ENCODE peak calls at places on chromosomes 6 and 20, in seven cellular contexts. E is adrenal gland, J is dorsolateral prefrontal cortex, V is retinal pigment epithelial cell, T is PC-3, G is AG04450, Q is stomach. L is an unnamed sample.

GRCh38 chr6:37399795-37400490 is 33.1 kb upstream of the CMTR1 start:
- DNase-seq in G (no peak), Q (no peak), T (no peak), E (no peak), V (no peak), J (no peak), L (no peak)

GRCh38 chr6:144378437-144378836 is 93.3 kb downstream of the UTRN start:
- DNase-seq in Q (no peak), J (no peak), E (peak), V (no peak), T (no peak), G (no peak), L (no peak)

GRCh38 chr6:148440877-148441453 is 98.3 kb downstream of the SASH1 start:
- DNase-seq in J (no peak), G (peak), E (peak), V (peak), Q (peak), T (peak), L (peak)

GRCh38 chr6:12196326-12196936 is 93.7 kb upstream of the EDN1 start:
- DNase-seq in Q (no peak), J (no peak), T (peak), E (no peak), V (peak), G (peak), L (peak)

GRCh38 chr6:57013501-57013900 is 33.0 kb upstream of the KIAA1586 start:
- DNase-seq in Q (no peak), E (no peak), T (peak), G (peak), V (no peak), J (no peak), L (peak)

GRCh38 chr6:41748102-41748477 is 893 bp upstream of the PGC start:
- DNase-seq in V (no peak), Q (no peak), T (no peak), E (no peak), G (no peak), J (no peak), L (no peak)

GRCh38 chr20:37543828-37544227 is 16.2 kb upstream of the BLCAP start:
- DNase-seq in E (peak), V (no peak), T (peak), G (no peak), J (no peak), Q (no peak), L (peak)

GRCh38 chr6:143765422-143766184 is 77.5 kb upstream of the LTV1 start:
- DNase-seq in V (no peak), G (no peak), Q (no peak), T (no peak), E (no peak), J (no peak), L (no peak)

GRCh38 chr6:170112583-170112860 is 178.4 kb downstream of the DLL1 start:
- DNase-seq in Q (peak), J (no peak), V (no peak), G (no peak), T (no peak), E (no peak), L (no peak)

GRCh38 chr20:58378056-58378455 is 11.0 kb upstream of the VAPB start:
- DNase-seq in V (no peak), Q (no peak), J (no peak), T (no peak), G (no peak), E (no peak), L (no peak)

GRCh38 chr6:3749390-3749978 is 2.0 kb downstream of the PXDC1 start:
- DNase-seq in G (no peak), V (no peak), J (no peak), T (peak), Q (peak), E (no peak), L (no peak)

GRCh38 chr6:35014786-35015185 is 125.7 kb downstream of the ANKS1A start:
- DNase-seq in T (peak), Q (no peak), V (no peak), G (no peak), J (no peak), E (no peak), L (peak)

GRCh38 chr6:2917065-2917464 is 14.0 kb upstream of the SERPINB9 start:
- DNase-seq in Q (no peak), T (no peak), E (no peak), G (no peak), J (no peak), V (no peak), L (no peak)

GRCh38 chr6:101585501-101585900 is 192.0 kb downstream of the GRIK2 start:
- DNase-seq in V (no peak), J (no peak), T (peak), G (no peak), E (no peak), Q (no peak), L (no peak)

GRCh38 chr6:111423960-111424846 is 58.8 kb downstream of the REV3L start:
- DNase-seq in J (peak), V (no peak), G (no peak), E (peak), Q (peak), T (peak), L (peak)

GRCh38 chr6:161100072-161100471 is 108.5 kb downstream of the MAP3K4 start:
- DNase-seq in G (no peak), Q (no peak), T (no peak), E (no peak), J (peak), V (no peak), L (no peak)

GRCh38 chr6:161103475-161103874 is 111.9 kb downstream of the MAP3K4 start:
- DNase-seq in E (no peak), V (no peak), G (no peak), T (no peak), J (no peak), Q (no peak), L (no peak)

GRCh38 chr6:161104966-161105365 is 113.4 kb downstream of the MAP3K4 start:
- DNase-seq in G (no peak), V (peak), T (peak), J (no peak), E (no peak), Q (no peak), L (peak)

GRCh38 chr6:161105408-161105807 is 113.8 kb downstream of the MAP3K4 start:
- DNase-seq in V (no peak), T (peak), E (no peak), Q (no peak), G (no peak), J (no peak), L (no peak)

DNA sequence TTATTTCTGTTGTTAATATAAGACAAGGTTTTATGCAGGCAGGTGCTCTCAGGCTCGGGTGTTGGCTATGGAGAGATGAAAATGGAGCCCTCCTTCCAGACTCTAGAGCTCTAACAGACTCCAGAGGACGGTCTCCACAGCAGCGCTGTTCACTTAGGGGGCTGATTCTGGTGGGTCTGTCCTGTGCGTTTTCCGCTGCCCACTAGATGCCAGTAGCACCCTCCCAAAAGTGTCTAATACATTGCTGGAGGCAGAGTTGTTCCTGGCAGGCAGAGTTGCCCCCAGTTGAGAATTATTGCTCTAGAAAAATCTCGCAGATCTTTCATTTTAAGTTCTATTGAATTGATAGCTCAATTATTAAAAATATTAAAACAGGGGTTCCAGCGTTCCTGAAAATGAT is 109.9 kb downstream of the MAP3K4 start:
- DNase-seq in E (no peak), T (no peak), G (no peak), J (no peak), V (no peak), Q (no peak), L (no peak)
- TF ChIP-seq CTCF in E (no peak), T (peak), G (peak), J (peak), V (peak), Q (no peak), L (peak)

GRCh38 chr6:24648276-24648675 is 2.3 kb upstream of the KIAA0319 start:
- DNase-seq in Q (no peak), G (no peak), J (no peak), V (no peak), E (no peak), T (no peak), L (no peak)

GRCh38 chr6:24643925-24644324 is 2.1 kb downstream of the KIAA0319 start:
- DNase-seq in V (no peak), E (no peak), Q (no peak), J (no peak), G (no peak), T (no peak), L (no peak)

GRCh38 chr6:24646771-24647170 is 780 bp upstream of the KIAA0319 start:
- DNase-seq in E (no peak), J (no peak), V (no peak), T (peak), Q (no peak), G (no peak), L (no peak)

GRCh38 chr6:24642061-24642460 is 3.9 kb downstream of the KIAA0319 start:
- DNase-seq in Q (no peak), E (no peak), J (no peak), G (no peak), V (no peak), T (no peak), L (no peak)

GRCh38 chr6:24644377-24644776 is 1.6 kb downstream of the KIAA0319 start:
- DNase-seq in J (no peak), V (no peak), T (no peak), E (no peak), G (no peak), Q (no peak), L (no peak)
- H3K4me3 ChIP-seq in J (no peak), V (no peak), T (peak), E (no peak), G (no peak), Q (no peak), L (no peak)

DNA sequence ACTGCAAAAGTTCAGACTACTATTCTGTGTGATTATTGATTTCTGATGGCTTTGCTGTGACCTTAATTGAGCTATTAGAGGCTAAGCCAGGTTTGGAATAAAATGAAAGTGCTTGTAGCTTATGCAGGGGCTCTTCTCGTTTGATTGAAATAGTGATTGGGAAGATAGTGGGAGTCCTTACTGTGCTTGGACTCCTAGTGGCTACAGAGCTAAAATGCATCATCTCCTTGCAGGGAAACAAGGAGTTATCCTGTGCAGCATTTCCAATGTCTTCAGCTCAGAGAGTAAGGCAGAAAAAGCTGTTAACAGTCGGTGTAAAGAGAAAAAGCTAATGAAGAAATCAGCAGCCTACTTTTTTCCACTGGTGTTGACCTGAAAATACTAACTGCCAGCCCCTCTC is 173.5 kb downstream of the SLC35F1 start:
- DNase-seq in G (no peak), Q (no peak), J (no peak), T (peak), V (no peak), E (no peak), L (no peak)
- TF ChIP-seq CTCF in G (peak), Q (no peak), J (no peak), T (peak), V (peak), E (no peak), L (no peak)

GRCh38 chr6:28737750-28738395 is 185.9 kb downstream of the TRIM27 start:
- DNase-seq in G (no peak), J (no peak), T (no peak), V (no peak), E (no peak), Q (no peak), L (no peak)
- H3K4me3 ChIP-seq in G (no peak), J (no peak), T (no peak), V (no peak), E (no peak), Q (no peak), L (no peak)

GRCh38 chr6:162421004-162421403 is 306.6 kb downstream of the PRKN start:
- DNase-seq in G (no peak), V (no peak), J (no peak), E (no peak), Q (no peak), T (no peak), L (no peak)
- TF ChIP-seq CTCF in G (no peak), V (no peak), J (no peak), E (no peak), Q (no peak), T (no peak), L (no peak)

DNA sequence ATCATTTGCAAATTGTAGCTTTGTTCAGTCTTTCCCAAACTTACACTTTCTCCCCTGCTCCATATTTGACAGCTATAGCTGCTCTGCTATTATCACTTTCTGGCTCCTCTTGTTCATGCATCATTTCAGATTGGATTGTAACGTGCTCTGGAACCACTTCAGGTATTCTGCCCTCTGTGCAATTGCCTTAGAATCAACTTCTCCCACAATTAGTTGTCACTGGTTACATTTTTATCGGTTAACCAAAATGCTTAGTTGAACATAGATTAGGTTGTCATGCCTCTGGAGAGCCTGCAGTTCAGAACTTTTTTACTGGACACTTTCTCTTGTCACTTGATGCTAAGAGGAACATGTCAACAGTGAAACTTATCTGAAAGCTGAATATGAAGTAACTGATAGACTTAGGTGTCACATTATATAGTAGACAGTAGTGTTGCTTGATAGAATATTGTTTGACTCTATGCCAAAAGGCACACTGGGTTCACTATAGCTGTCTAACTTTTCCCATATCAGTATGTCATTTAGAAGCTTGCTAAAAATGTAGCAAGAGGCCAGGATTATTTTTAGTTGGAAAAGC is 127.7 kb upstream of the PTPRK start:
- DNase-seq in V (no peak), G (no peak), T (no peak), E (no peak), J (no peak), Q (no peak), L (no peak)
- H3K4me3 ChIP-seq in V (no peak), G (no peak), T (no peak), E (no peak), J (no peak), Q (no peak), L (no peak)

DNA sequence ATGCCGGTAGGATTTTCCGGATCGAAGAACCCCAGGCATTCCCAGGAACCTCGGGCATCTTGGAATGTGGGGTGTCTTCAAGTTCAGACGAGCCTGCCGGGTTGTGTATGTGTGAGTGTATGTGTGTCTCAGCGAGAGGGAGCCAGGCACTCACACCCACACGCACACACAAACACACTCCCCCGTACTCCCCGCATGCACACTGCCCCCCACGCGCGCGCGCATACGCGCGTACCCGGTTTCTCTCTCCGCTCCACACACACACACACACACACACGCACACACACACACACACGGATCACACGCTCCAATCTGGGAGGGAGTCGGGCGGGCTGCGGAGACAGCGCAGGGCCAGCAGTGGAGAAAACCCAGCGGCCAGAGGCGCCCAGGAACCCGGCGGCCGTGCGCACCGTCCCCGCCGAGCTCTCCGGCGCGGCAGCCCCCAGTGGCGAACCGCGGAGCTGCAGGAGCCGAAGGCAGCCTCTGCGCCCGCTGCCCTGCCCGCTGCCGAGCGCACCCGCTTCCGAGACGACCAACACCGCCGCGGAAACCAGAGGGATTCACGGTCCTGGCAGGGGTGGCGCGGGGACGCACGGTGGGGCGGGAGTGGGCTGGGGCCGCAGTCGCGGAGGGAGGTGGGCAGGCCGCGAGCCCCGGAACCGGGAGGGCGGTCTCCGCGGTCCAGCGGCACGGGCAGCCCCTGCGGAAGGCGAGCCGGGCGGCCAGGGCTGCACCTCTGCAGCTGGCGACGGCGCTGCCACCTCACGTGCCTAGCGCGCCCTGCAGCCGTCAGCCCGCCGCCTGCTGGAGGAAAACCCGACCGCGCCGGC is at the start of gene LRFN2:
- DNase-seq in G (peak), V (peak), J (peak), E (peak), Q (peak), T (peak), L (peak)
- TF ChIP-seq CTCF in G (peak), V (peak), J (peak), E (peak), Q (peak), T (peak), L (peak)

DNA sequence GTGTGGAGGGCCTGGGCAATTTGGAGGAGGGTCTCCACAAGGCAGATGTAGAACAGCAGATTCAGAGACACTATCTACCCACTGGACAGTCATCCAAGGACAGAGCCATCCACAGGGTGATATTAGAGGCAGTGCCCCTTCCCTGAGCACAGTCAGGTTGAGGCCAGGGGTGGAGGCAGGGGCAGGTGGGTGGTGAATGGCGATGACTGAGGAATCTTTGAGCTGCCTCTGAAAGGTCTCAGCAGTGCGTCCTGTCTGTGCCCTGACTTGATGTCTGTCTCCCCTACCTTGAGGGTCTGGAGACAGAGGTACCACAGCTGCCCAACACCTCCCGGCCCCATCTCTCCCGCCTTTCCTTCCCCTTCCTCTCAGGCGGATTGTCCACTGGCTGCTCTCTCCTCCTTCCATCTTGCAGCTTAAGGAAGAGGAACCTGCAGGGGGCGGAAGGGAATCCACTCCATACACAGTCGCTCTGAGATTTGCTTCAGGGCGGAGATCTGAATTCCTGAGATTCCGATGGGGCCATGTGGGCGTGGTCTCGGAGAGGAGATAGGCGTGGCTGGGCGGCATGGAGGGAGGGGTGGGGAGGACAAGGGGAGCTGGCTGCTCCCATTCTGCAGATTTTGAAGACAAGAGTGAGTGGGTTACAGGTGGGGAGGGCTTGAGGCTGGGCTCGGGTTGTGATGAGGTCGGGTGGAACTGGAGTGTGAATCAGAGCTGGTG is 1.7 kb downstream of the MUCL3 start:
- DNase-seq in V (peak), E (peak), G (peak), T (peak), Q (peak), J (no peak), L (peak)
- H3K4me3 ChIP-seq in V (no peak), E (no peak), G (peak), T (no peak), Q (peak), J (no peak), L (no peak)

L was measured in AG10803.